ENCODE peak calls at places on chromosomes 16 and 17, in six cellular contexts. E is GM12891, U is H1, R is GM12878, F is HepG2, X is K562. W is an unnamed sample.
A peak's percentile ranks its signal among the peaks of the same experiment; 100 is the strongest.

GRCh38 chr16:12089492-12090161 is 113.1 kb downstream of the SNX29 start:
- DNase-seq in E (peak; percentile 57), U (no peak), R (no peak), F (peak; percentile 48), X (peak; percentile 45), W (peak; percentile 29)

GRCh38 chr16:57544129-57544653 is 1.7 kb downstream of the ADGRG5 start:
- DNase-seq in E (no peak), U (no peak), R (peak; percentile 95), F (no peak), X (peak; percentile 25), W (no peak)

GRCh38 chr17:81044764-81045589 is 10.0 kb downstream of the BAIAP2 start:
- DNase-seq in E (no peak), U (no peak), R (no peak), F (peak; percentile 62), X (no peak), W (no peak)

GRCh38 chr17:1714488-1714979 is 4.4 kb upstream of the TLCD2 start:
- DNase-seq in E (no peak), U (peak; percentile 67), R (no peak), F (peak; percentile 97), X (peak; percentile 59), W (no peak)

GRCh38 chr17:34366051-34366450 is 3.0 kb upstream of the CCL1 start:
- DNase-seq in E (no peak), U (no peak), R (no peak), F (no peak), X (no peak), W (no peak)

GRCh38 chr16:12260119-12260646 is 283.6 kb downstream of the SNX29 start:
- DNase-seq in E (no peak), U (no peak), R (no peak), F (no peak), X (no peak), W (no peak)

GRCh38 chr17:17495448-17496188 is 577 bp downstream of the RASD1 start:
- DNase-seq in E (no peak), U (no peak), R (no peak), F (no peak), X (no peak), W (no peak)

GRCh38 chr17:50884354-50885311 is 18.5 kb upstream of the TOB1 start:
- DNase-seq in E (no peak), U (no peak), R (no peak), F (peak; percentile 95), X (peak; percentile 23), W (no peak)

GRCh38 chr17:28045304-28045703 is 2.8 kb downstream of the NLK start:
- DNase-seq in E (no peak), U (no peak), R (no peak), F (no peak), X (no peak), W (no peak)

GRCh38 chr17:62749926-62750325 is 58.2 kb downstream of the MARCHF10 start:
- DNase-seq in E (no peak), U (no peak), R (no peak), F (no peak), X (no peak), W (no peak)

GRCh38 chr17:4950075-4950756 is 703 bp upstream of the ENO3 start:
- DNase-seq in E (no peak), U (no peak), R (no peak), F (peak; percentile 56), X (peak; percentile 82), W (no peak)

GRCh38 chr17:16909887-16910286 is 62.0 kb downstream of the TNFRSF13B start:
- DNase-seq in E (no peak), U (no peak), R (no peak), F (no peak), X (no peak), W (no peak)

GRCh38 chr16:86949116-86949515 is 368.1 kb downstream of the C16orf95 start:
- DNase-seq in E (no peak), U (no peak), R (no peak), F (no peak), X (no peak), W (no peak)

GRCh38 chr17:76263896-76264295 is 1.3 kb upstream of the UBALD2 start:
- DNase-seq in E (no peak), U (no peak), R (no peak), F (no peak), X (no peak), W (no peak)

GRCh38 chr16:12305847-12306246 is 329.3 kb downstream of the SNX29 start:
- DNase-seq in E (no peak), U (no peak), R (no peak), F (no peak), X (no peak), W (no peak)

DNA sequence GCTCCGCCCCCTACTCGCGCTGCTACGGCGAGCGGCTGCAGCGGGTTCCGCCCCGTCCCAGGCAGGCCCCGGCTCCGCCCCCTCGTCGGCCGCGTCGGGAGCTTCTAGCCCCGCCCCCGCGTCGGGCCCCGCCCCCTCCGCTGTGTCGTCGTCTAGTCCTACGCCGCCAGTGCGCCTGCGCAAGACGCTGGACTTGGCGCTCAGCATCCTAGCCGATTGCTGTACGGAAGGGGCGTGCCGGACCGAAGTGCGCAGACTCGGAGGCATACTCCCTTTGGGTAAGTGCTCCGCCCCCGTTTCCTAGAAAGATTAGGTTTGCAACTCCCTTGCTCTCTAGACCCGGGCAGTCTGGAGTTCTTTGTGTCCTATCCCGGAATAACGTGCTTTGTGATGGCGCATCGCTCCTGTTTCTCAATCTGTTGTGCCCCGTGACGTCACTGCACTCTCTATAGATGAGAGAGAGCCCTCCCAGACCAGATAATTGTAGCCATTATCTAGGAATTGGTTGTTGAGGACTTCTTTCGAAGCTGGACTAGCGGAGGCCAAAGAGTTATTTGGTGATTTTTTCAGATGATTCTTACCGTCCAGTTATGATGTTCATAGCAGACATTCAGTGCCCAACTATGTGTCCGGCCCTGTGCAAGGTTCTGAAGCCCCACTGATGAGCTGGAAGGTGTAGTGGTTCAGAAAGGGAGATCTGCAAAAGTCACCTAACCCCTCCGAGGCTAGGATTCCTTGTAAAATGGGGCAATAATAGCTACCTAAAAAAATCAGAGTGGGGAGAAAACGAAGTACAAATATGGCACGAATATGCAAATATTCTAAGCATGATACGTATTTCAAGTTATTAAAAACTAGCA is 651 bp downstream of the ARMC5 start:
- DNase-seq in E (peak; percentile 88), U (peak; percentile 99), R (peak; percentile 96), F (peak; percentile 99), X (peak; percentile 95), W (peak; percentile 84)
- TF ChIP-seq POLR2A in E (no peak), U (no peak), R (no peak), F (peak; percentile 15), X (no peak), W (peak; percentile 43)

GRCh38 chr17:19344311-19345066 is 18.0 kb downstream of the B9D1 start:
- DNase-seq in E (no peak), U (no peak), R (no peak), F (no peak), X (no peak), W (no peak)

GRCh38 chr17:19342611-19343255 is 19.8 kb downstream of the B9D1 start:
- DNase-seq in E (no peak), U (no peak), R (no peak), F (no peak), X (no peak), W (no peak)

GRCh38 chr17:19345067-19345460 is 17.5 kb downstream of the B9D1 start:
- DNase-seq in E (no peak), U (no peak), R (no peak), F (no peak), X (no peak), W (no peak)

GRCh38 chr17:19343256-19343630 is 19.3 kb downstream of the B9D1 start:
- DNase-seq in E (no peak), U (no peak), R (no peak), F (no peak), X (no peak), W (no peak)

GRCh38 chr17:19343671-19344151 is 18.8 kb downstream of the B9D1 start:
- DNase-seq in E (no peak), U (no peak), R (no peak), F (no peak), X (no peak), W (no peak)
- TF ChIP-seq TAF1 in E (no peak), U (no peak), R (no peak), F (no peak), X (no peak), W (no peak)

DNA sequence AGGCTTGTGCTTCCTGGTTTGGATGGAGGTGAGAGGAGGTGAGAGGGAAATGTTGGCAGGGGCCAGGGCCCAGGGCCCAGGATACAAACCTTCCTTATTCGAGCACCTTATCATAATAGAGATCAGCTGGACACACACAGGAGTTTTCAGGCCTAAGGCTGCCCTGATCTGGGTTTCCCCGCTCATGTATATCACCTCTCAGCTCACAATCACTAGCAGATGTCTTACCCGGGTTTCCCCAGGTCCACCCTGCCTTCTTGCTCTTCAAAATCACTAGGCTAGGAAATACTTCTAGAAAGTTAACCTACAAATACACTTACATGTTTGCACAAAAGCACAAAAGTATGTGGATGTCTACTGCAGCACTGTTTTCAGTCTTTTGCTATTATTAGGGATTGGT is 4.2 kb downstream of the HSPB9 start:
- DNase-seq in E (no peak), U (no peak), R (no peak), F (no peak), X (no peak), W (no peak)
- TF ChIP-seq POLR2AphosphoS5 in E (no peak), U (no peak), R (no peak), F (no peak), X (no peak), W (no peak)

GRCh38 chr16:30775381-30776099 is 11.5 kb downstream of the ZNF629 start:
- DNase-seq in E (peak; percentile 94), U (peak; percentile 78), R (no peak), F (peak; percentile 83), X (peak; percentile 88), W (peak; percentile 91)
- TF ChIP-seq POLR2A in E (no peak), U (peak; percentile 87), R (peak; percentile 86), F (peak; percentile 83), X (peak; percentile 93), W (peak; percentile 47)

GRCh38 chr17:74790206-74791066 is 14.3 kb upstream of the NAT9 start:
- DNase-seq in E (no peak), U (no peak), R (no peak), F (no peak), X (no peak), W (no peak)
- TF ChIP-seq TAF1 in E (no peak), U (no peak), R (no peak), F (no peak), X (no peak), W (no peak)

GRCh38 chr16:24045641-24046040 is 209.9 kb downstream of the PRKCB start:
- DNase-seq in E (no peak), U (peak; percentile 81), R (no peak), F (no peak), X (no peak), W (no peak)
- TF ChIP-seq POLR2AphosphoS5 in E (no peak), U (no peak), R (no peak), F (no peak), X (no peak), W (no peak)